ENCODE peak calls at places on chromosomes 2 and 18, in eight cellular contexts. I is choroid plexus epithelial cell; J is stomach; S is CD8-positive, alpha-beta T cell; V is A549; K is cardiac fibroblast; M is A673; A is uterus. F is an unnamed sample.

GRCh38 chr2:20106746-20107145 is 55.3 kb upstream of the LAPTM4A start:
- DNase-seq in I (peak), J (no peak), S (no peak), V (no peak), K (no peak), M (no peak), A (no peak), F (no peak)

GRCh38 chr18:46406539-46406932 is 250.5 kb downstream of the LOXHD1 start:
- DNase-seq in I (no peak), J (no peak), S (no peak), V (no peak), K (no peak), M (no peak), A (no peak), F (no peak)

GRCh38 chr2:149828506-149829210 is 241.1 kb upstream of the MMADHC start:
- DNase-seq in I (no peak), J (no peak), S (no peak), V (no peak), K (no peak), M (peak), A (no peak), F (no peak)

GRCh38 chr2:160889439-160889838 is 270.8 kb upstream of the TANK start:
- DNase-seq in I (no peak), J (no peak), S (no peak), V (no peak), K (no peak), M (no peak), A (no peak), F (no peak)

GRCh38 chr2:174172802-174173355 is 75.5 kb downstream of the OLA1 start:
- DNase-seq in I (no peak), J (no peak), S (no peak), V (no peak), K (no peak), M (no peak), A (no peak), F (no peak)

GRCh38 chr2:240765007-240765406 is 55.0 kb downstream of the KIF1A start:
- DNase-seq in I (no peak), J (no peak), S (no peak), V (no peak), K (no peak), M (no peak), A (no peak), F (no peak)

GRCh38 chr2:150809083-150809482 is 321.6 kb upstream of the RND3 start:
- DNase-seq in I (no peak), J (no peak), S (no peak), V (no peak), K (no peak), M (no peak), A (no peak), F (no peak)

GRCh38 chr2:217248312-217248935 is 388.6 kb upstream of the TNP1 start:
- DNase-seq in I (peak), J (peak), S (no peak), V (no peak), K (peak), M (peak), A (peak), F (peak)

GRCh38 chr2:32772623-32773221 is 144.9 kb downstream of the TTC27 start:
- DNase-seq in I (peak), J (no peak), S (no peak), V (peak), K (peak), M (peak), A (peak), F (no peak)

GRCh38 chr2:3159801-3160545 is 217.6 kb downstream of the EIPR1 start:
- DNase-seq in I (no peak), J (no peak), S (no peak), V (no peak), K (no peak), M (no peak), A (no peak), F (no peak)

GRCh38 chr18:5895300-5895885 is at the start of gene TMEM200C:
- DNase-seq in I (no peak), J (no peak), S (no peak), V (no peak), K (peak), M (no peak), A (no peak), F (no peak)

GRCh38 chr18:46071894-46072867 is at the start of gene PSTPIP2:
- DNase-seq in I (peak), J (peak), S (peak), V (no peak), K (peak), M (peak), A (peak), F (no peak)

GRCh38 chr18:48545690-48546365 is 7.0 kb downstream of the CTIF start:
- DNase-seq in I (peak), J (peak), S (no peak), V (peak), K (peak), M (peak), A (peak), F (no peak)

GRCh38 chr2:64646007-64646880 is 7.5 kb downstream of the SERTAD2 start:
- DNase-seq in I (peak), J (peak), S (peak), V (peak), K (peak), M (peak), A (peak), F (no peak)

GRCh38 chr2:31388736-31389135 is 25.8 kb downstream of the XDH start:
- DNase-seq in I (no peak), J (no peak), S (no peak), V (no peak), K (no peak), M (no peak), A (no peak), F (no peak)

GRCh38 chr2:31384771-31385276 is 29.7 kb downstream of the XDH start:
- DNase-seq in I (peak), J (no peak), S (no peak), V (peak), K (peak), M (no peak), A (no peak), F (peak)

GRCh38 chr2:31386172-31386571 is 28.4 kb downstream of the XDH start:
- DNase-seq in I (no peak), J (no peak), S (no peak), V (no peak), K (no peak), M (no peak), A (no peak), F (no peak)

GRCh38 chr2:31387850-31388249 is 26.7 kb downstream of the XDH start:
- DNase-seq in I (no peak), J (no peak), S (no peak), V (peak), K (no peak), M (no peak), A (no peak), F (no peak)

GRCh38 chr2:31386648-31387047 is 27.9 kb downstream of the XDH start:
- DNase-seq in I (no peak), J (no peak), S (no peak), V (peak), K (no peak), M (peak), A (no peak), F (no peak)
- TF ChIP-seq CTCF in I (peak), J (no peak), S (no peak), V (peak), K (peak), M (peak), A (no peak), F (peak)

DNA sequence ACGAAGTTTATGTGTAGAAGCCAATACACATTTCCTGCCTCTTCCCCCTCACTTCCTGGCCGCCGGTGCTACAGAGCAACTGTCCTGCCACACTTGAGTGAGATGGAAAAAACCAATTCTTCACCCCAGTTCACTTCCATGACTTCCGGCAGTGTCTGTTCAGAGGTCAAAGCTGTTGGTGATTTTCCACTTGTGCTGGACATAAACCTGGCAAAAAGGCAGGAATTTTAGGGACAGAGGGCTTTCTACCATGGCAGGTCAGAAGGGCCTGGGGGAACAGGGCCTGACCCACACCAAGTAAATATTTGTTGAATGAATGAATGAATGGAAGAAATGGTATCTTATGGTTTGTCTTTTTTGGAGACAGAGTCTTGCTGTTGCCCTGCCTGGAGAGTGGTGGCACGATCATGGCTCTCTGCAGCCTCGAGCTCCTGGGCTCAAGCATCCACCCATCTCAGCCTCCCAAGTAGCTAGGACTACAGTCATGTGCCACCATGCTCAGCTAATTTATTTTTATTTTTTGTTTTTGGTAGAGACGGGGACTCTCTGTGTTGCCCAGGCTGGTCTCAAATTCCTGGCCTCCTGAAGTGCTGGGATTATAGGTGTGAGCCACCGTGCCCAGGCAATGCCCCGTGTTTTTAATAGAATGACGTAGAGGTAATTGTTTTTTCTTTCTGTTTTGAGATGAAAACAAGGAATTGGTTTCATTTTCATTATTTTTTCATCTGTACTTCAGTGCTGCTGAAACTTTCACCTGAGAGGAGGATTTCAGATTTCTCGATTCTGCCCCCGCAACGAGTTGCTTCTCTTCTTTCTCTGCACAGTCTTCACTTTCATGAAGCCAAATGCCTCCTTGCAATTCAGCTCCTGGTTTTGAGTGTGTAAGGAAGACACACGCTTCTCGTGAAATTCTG is 48.0 kb upstream of the LPIN2 start:
- DNase-seq in I (no peak), J (no peak), S (peak), V (no peak), K (no peak), M (no peak), A (peak), F (no peak)
- H3K4me3 ChIP-seq in I (no peak), J (no peak), S (peak), V (no peak), K (no peak), M (no peak), A (no peak), F (no peak)

GRCh38 chr18:63111549-63112402 is 207.8 kb downstream of the BCL2 start:
- DNase-seq in I (peak), J (no peak), S (no peak), V (no peak), K (no peak), M (peak), A (no peak), F (no peak)
- TF ChIP-seq CTCF in I (no peak), J (no peak), S (no peak), V (no peak), K (no peak), M (no peak), A (no peak), F (no peak)

GRCh38 chr2:74004212-74005182 is 19.8 kb downstream of the TET3 start:
- DNase-seq in I (no peak), J (no peak), S (no peak), V (no peak), K (no peak), M (no peak), A (no peak), F (no peak)

GRCh38 chr2:74001781-74002514 is 17.2 kb downstream of the TET3 start:
- DNase-seq in I (no peak), J (no peak), S (no peak), V (no peak), K (no peak), M (no peak), A (no peak), F (no peak)

GRCh38 chr2:74002515-74003391 is 18.0 kb downstream of the TET3 start:
- DNase-seq in I (peak), J (peak), S (peak), V (peak), K (peak), M (peak), A (peak), F (peak)

GRCh38 chr2:74005786-74006185 is 21.1 kb downstream of the TET3 start:
- DNase-seq in I (no peak), J (no peak), S (no peak), V (no peak), K (peak), M (no peak), A (no peak), F (no peak)

DNA sequence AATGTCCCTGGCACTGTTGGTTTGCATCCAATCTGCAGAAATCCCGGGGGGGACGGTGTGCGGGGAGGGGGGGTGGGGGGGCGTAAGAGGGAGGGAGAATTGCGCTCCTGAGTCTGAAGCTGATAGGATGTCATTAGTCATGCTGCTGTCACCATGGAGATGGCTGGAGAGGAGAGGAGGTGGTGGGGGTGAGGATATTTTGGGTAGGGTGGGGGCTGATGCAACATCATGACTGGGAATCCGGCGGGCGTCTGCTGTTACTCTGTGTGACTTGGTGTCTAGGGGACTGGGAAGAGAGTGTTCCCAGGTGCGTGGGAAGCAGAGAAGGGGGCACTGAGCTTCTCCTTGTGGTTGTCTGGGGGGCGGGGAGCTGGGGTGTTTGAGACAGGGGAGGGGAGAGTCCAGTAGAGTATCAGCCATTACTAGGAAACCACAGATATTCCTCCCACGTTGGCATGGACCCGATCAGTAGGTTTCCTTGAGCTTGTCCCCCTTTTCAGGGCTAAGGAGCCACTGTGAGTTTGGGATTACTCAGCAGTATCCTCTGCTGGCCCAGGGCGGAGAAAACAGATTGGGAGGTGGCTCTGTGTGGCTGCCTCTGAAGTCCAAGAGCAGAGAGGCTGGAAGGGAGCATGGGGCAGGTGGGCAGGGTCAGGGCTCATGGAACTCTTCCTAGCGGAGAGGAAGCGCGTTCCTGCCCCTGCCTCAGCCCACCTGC is 18.9 kb downstream of the TET3 start:
- DNase-seq in I (peak), J (no peak), S (no peak), V (no peak), K (peak), M (peak), A (peak), F (no peak)
- H3K4me3 ChIP-seq in I (peak), J (peak), S (no peak), V (no peak), K (peak), M (peak), A (no peak), F (peak)

GRCh38 chr2:234022424-234022823 is 28.1 kb upstream of the SPP2 start:
- DNase-seq in I (no peak), J (no peak), S (no peak), V (no peak), K (no peak), M (no peak), A (no peak), F (no peak)
- TF ChIP-seq CTCF in I (no peak), J (no peak), S (no peak), V (no peak), K (no peak), M (no peak), A (no peak), F (no peak)

DNA sequence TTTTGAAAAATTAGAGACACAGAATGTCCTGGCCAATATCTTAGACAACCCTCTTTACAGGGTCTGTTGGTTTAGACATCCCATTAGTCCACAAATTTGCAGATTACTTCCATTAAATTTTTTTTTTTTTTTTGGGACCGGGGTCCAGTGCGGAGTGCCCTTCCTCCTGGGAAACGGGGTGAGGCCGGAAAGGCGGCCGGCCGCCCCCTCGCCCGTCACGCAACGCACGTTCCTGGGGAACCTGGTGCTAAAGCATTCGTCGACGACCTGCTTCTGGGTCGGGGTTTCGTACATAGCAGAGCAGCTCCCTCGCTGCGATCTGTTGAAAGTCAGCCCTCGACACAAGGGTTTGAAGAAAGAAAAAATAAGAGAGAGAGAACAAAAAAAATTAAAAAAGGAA is 21.5 kb upstream of the RBFA start:
- DNase-seq in I (no peak), J (no peak), S (no peak), V (no peak), K (no peak), M (no peak), A (no peak), F (no peak)
- H3K4me3 ChIP-seq in I (no peak), J (no peak), S (no peak), V (no peak), K (no peak), M (no peak), A (no peak), F (no peak)

GRCh38 chr18:51559902-51560287 is 362.4 kb upstream of the MEX3C start:
- DNase-seq in I (no peak), J (no peak), S (no peak), V (peak), K (peak), M (peak), A (no peak), F (no peak)
- TF ChIP-seq CTCF in I (no peak), J (no peak), S (no peak), V (peak), K (no peak), M (peak), A (no peak), F (no peak)

GRCh38 chr2:11303290-11304013 is 41.0 kb downstream of the ROCK2 start:
- DNase-seq in I (no peak), J (no peak), S (no peak), V (no peak), K (no peak), M (peak), A (no peak), F (peak)
- H3K4me3 ChIP-seq in I (no peak), J (no peak), S (no peak), V (no peak), K (no peak), M (no peak), A (no peak), F (no peak)

GRCh38 chr2:139790807-139791206 is 1010.6 kb upstream of the NXPH2 start:
- DNase-seq in I (peak), J (no peak), S (no peak), V (peak), K (peak), M (peak), A (no peak), F (no peak)
- TF ChIP-seq CTCF in I (no peak), J (no peak), S (no peak), V (peak), K (no peak), M (peak), A (peak), F (peak)

DNA sequence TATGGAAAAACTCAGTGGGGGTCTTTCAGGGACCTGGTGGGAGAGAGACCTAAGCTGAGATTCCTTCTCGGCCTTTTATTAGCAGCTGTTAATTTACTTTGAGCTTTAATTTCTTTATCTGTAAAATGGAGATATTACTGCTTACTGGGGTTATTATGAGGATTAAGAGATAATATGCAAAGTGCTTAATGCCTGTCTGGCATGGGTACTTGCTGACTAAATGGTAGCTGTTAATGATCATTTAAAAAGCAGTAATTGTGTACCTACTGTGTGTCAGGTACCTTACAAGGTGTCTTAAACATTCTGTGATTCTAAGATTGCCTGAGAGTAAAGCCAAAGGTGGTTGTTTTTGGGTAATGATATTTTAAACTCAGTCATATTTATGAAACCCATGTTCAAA is 2.6 kb downstream of the ITGA6 start:
- DNase-seq in I (no peak), J (no peak), S (no peak), V (no peak), K (no peak), M (no peak), A (no peak), F (no peak)
- H3K4me3 ChIP-seq in I (no peak), J (peak), S (peak), V (no peak), K (no peak), M (no peak), A (peak), F (no peak)

F was measured in retinal pigment epithelial cell.